ENCODE peak calls at places on chromosomes 11 and 22, in six cellular contexts. One of them, this sample, is unnamed.

GRCh38 chr22:35421121-35421520 is 21.2 kb downstream of the MCM5 start:
- DNase-seq in PC-3: no peak
- DNase-seq in A549: no peak
- DNase-seq in cardiac fibroblast: no peak
- DNase-seq in GM12865: no peak
- DNase-seq in body of pancreas: no peak
- DNase-seq in this sample: no peak

GRCh38 chr22:18096823-18097222 is 13.8 kb upstream of the TUBA8 start:
- DNase-seq in body of pancreas: no peak
- DNase-seq in GM12865: peak
- DNase-seq in cardiac fibroblast: no peak
- DNase-seq in PC-3: no peak
- DNase-seq in A549: no peak
- DNase-seq in this sample: no peak

GRCh38 chr11:119509277-119509841 is 86.4 kb upstream of the THY1 start:
- DNase-seq in cardiac fibroblast: peak
- DNase-seq in PC-3: no peak
- DNase-seq in A549: no peak
- DNase-seq in body of pancreas: no peak
- DNase-seq in GM12865: peak
- DNase-seq in this sample: peak

GRCh38 chr22:33883961-33884808 is 36.1 kb downstream of the LARGE1 start:
- DNase-seq in cardiac fibroblast: no peak
- DNase-seq in A549: no peak
- DNase-seq in GM12865: peak
- DNase-seq in body of pancreas: no peak
- DNase-seq in PC-3: no peak
- DNase-seq in this sample: no peak

GRCh38 chr11:72040497-72041363 is 39.6 kb downstream of the NUMA1 start:
- DNase-seq in body of pancreas: peak
- DNase-seq in A549: peak
- DNase-seq in cardiac fibroblast: peak
- DNase-seq in PC-3: peak
- DNase-seq in GM12865: peak
- DNase-seq in this sample: peak

GRCh38 chr11:100855466-100856067 is 168.5 kb downstream of the ARHGAP42 start:
- DNase-seq in cardiac fibroblast: peak
- DNase-seq in body of pancreas: no peak
- DNase-seq in PC-3: peak
- DNase-seq in GM12865: peak
- DNase-seq in A549: peak
- DNase-seq in this sample: peak

GRCh38 chr11:58787903-58788302 is 56.2 kb upstream of the GLYAT start:
- DNase-seq in GM12865: no peak
- DNase-seq in A549: no peak
- DNase-seq in cardiac fibroblast: peak
- DNase-seq in body of pancreas: no peak
- DNase-seq in PC-3: peak
- DNase-seq in this sample: peak

GRCh38 chr11:75288846-75289760 is 48.5 kb downstream of the TPBGL start:
- DNase-seq in body of pancreas: no peak
- DNase-seq in GM12865: no peak
- DNase-seq in A549: no peak
- DNase-seq in PC-3: no peak
- DNase-seq in cardiac fibroblast: no peak
- DNase-seq in this sample: no peak

GRCh38 chr11:11959601-11960000 is 48.8 kb downstream of the DKK3 start:
- DNase-seq in A549: no peak
- DNase-seq in GM12865: no peak
- DNase-seq in PC-3: no peak
- DNase-seq in cardiac fibroblast: no peak
- DNase-seq in body of pancreas: no peak
- DNase-seq in this sample: no peak

GRCh38 chr11:57416436-57416835 is 10.5 kb downstream of the SLC43A3 start:
- DNase-seq in A549: no peak
- DNase-seq in body of pancreas: no peak
- DNase-seq in PC-3: no peak
- DNase-seq in cardiac fibroblast: no peak
- DNase-seq in GM12865: no peak
- DNase-seq in this sample: no peak

GRCh38 chr11:110087820-110088534 is 5.2 kb upstream of the ZC3H12C start:
- DNase-seq in body of pancreas: no peak
- DNase-seq in GM12865: no peak
- DNase-seq in A549: no peak
- DNase-seq in PC-3: no peak
- DNase-seq in cardiac fibroblast: peak
- DNase-seq in this sample: no peak

GRCh38 chr11:123430736-123431356 is 777 bp downstream of the GRAMD1B start:
- DNase-seq in A549: peak
- DNase-seq in body of pancreas: peak
- DNase-seq in PC-3: peak
- DNase-seq in cardiac fibroblast: peak
- DNase-seq in GM12865: peak
- DNase-seq in this sample: peak

GRCh38 chr11:121643530-121644512 is 191.1 kb upstream of the SORL1-AS1 start:
- DNase-seq in PC-3: no peak
- DNase-seq in A549: no peak
- DNase-seq in body of pancreas: no peak
- DNase-seq in cardiac fibroblast: no peak
- DNase-seq in GM12865: no peak
- DNase-seq in this sample: no peak

GRCh38 chr11:20609727-20610707 is 10.6 kb downstream of the SLC6A5 start:
- DNase-seq in GM12865: peak
- DNase-seq in body of pancreas: peak
- DNase-seq in cardiac fibroblast: peak
- DNase-seq in PC-3: peak
- DNase-seq in A549: peak
- DNase-seq in this sample: peak

GRCh38 chr11:77159219-77159936 is 31.3 kb downstream of the MYO7A start:
- DNase-seq in A549: no peak
- DNase-seq in PC-3: no peak
- DNase-seq in body of pancreas: no peak
- DNase-seq in cardiac fibroblast: no peak
- DNase-seq in GM12865: no peak
- DNase-seq in this sample: no peak

GRCh38 chr11:10032991-10033390 is 261.0 kb downstream of the SBF2 start:
- DNase-seq in GM12865: no peak
- DNase-seq in cardiac fibroblast: peak
- DNase-seq in PC-3: peak
- DNase-seq in body of pancreas: no peak
- DNase-seq in A549: no peak
- DNase-seq in this sample: peak

GRCh38 chr11:7004482-7004881 is 15.7 kb downstream of the ZNF214 start:
- DNase-seq in GM12865: peak
- DNase-seq in body of pancreas: no peak
- DNase-seq in A549: peak
- DNase-seq in PC-3: peak
- DNase-seq in cardiac fibroblast: peak
- DNase-seq in this sample: peak

GRCh38 chr11:128174465-128175101 is 412.8 kb downstream of the ETS1 start:
- DNase-seq in body of pancreas: no peak
- DNase-seq in cardiac fibroblast: peak
- DNase-seq in A549: peak
- DNase-seq in PC-3: no peak
- DNase-seq in GM12865: no peak
- DNase-seq in this sample: no peak

GRCh38 chr22:26023104-26023775 is 146.0 kb upstream of the SEZ6L start:
- DNase-seq in A549: no peak
- DNase-seq in cardiac fibroblast: no peak
- DNase-seq in body of pancreas: no peak
- DNase-seq in PC-3: no peak
- DNase-seq in GM12865: no peak
- DNase-seq in this sample: no peak

GRCh38 chr11:62716206-62716605 is 8.7 kb downstream of the GNG3 start:
- DNase-seq in GM12865: no peak
- DNase-seq in PC-3: no peak
- DNase-seq in body of pancreas: no peak
- DNase-seq in cardiac fibroblast: no peak
- DNase-seq in A549: no peak
- DNase-seq in this sample: no peak

GRCh38 chr22:46951973-46952372 is 189.5 kb downstream of the TBC1D22A start:
- DNase-seq in A549: no peak
- DNase-seq in GM12865: no peak
- DNase-seq in cardiac fibroblast: no peak
- DNase-seq in body of pancreas: no peak
- DNase-seq in PC-3: no peak
- DNase-seq in this sample: no peak

GRCh38 chr11:43278302-43278956 is 33.4 kb upstream of the API5 start:
- DNase-seq in A549: peak
- DNase-seq in PC-3: peak
- DNase-seq in body of pancreas: no peak
- DNase-seq in cardiac fibroblast: peak
- DNase-seq in GM12865: peak
- DNase-seq in this sample: peak
- TF ChIP-seq CTCF in A549: peak
- TF ChIP-seq CTCF in PC-3: peak
- TF ChIP-seq CTCF in body of pancreas: peak
- TF ChIP-seq CTCF in cardiac fibroblast: peak
- TF ChIP-seq CTCF in GM12865: peak
- TF ChIP-seq CTCF in this sample: peak

GRCh38 chr22:37254206-37254866 is 10.3 kb upstream of the RAC2 start:
- DNase-seq in body of pancreas: no peak
- DNase-seq in A549: peak
- DNase-seq in PC-3: peak
- DNase-seq in GM12865: no peak
- DNase-seq in cardiac fibroblast: peak
- DNase-seq in this sample: peak

GRCh38 chr22:37255558-37256006 is 11.5 kb upstream of the RAC2 start:
- DNase-seq in PC-3: no peak
- DNase-seq in body of pancreas: no peak
- DNase-seq in cardiac fibroblast: no peak
- DNase-seq in A549: no peak
- DNase-seq in GM12865: no peak
- DNase-seq in this sample: no peak

GRCh38 chr22:37256075-37256726 is 12.1 kb upstream of the RAC2 start:
- DNase-seq in PC-3: no peak
- DNase-seq in GM12865: peak
- DNase-seq in cardiac fibroblast: no peak
- DNase-seq in body of pancreas: no peak
- DNase-seq in A549: no peak
- DNase-seq in this sample: no peak

GRCh38 chr22:37254867-37255233 is 10.8 kb upstream of the RAC2 start:
- DNase-seq in A549: no peak
- DNase-seq in PC-3: peak
- DNase-seq in body of pancreas: no peak
- DNase-seq in cardiac fibroblast: peak
- DNase-seq in GM12865: no peak
- DNase-seq in this sample: peak

DNA sequence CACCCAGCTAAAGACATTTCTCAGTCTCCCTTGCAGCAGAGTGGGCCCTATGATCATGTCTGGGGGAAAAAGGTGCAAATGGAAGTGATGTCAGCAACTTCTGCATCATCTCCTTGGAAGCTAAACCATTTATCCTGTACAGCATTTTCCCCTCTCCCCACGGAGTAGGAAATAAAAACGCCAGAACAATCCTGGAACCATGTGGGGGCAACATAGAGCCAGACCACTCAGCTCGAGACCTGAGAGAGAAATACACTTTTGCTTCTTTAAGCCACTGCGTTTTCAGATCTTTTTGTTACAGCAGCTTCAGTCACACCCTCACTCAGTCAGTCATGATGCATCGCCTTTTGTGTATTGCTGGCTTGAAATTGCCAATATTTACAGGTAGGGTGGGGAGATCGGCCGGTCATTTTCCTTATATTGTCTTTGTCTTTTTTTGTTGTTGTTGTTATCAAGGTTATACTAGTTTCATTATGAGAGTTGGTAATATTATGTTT is 9.1 kb upstream of the RAC2 start:
- DNase-seq in A549: no peak
- DNase-seq in cardiac fibroblast: no peak
- DNase-seq in GM12865: no peak
- DNase-seq in PC-3: no peak
- DNase-seq in body of pancreas: no peak
- DNase-seq in this sample: no peak
- TF ChIP-seq CTCF in A549: no peak
- TF ChIP-seq CTCF in cardiac fibroblast: no peak
- TF ChIP-seq CTCF in GM12865: no peak
- TF ChIP-seq CTCF in PC-3: no peak
- TF ChIP-seq CTCF in body of pancreas: no peak
- TF ChIP-seq CTCF in this sample: no peak

GRCh38 chr22:37594237-37594636 is 14.3 kb upstream of the LGALS2 start:
- DNase-seq in A549: no peak
- DNase-seq in GM12865: no peak
- DNase-seq in PC-3: no peak
- DNase-seq in body of pancreas: no peak
- DNase-seq in cardiac fibroblast: no peak
- DNase-seq in this sample: no peak
- TF ChIP-seq CTCF in A549: no peak
- TF ChIP-seq CTCF in GM12865: no peak
- TF ChIP-seq CTCF in PC-3: peak
- TF ChIP-seq CTCF in body of pancreas: no peak
- TF ChIP-seq CTCF in cardiac fibroblast: no peak
- TF ChIP-seq CTCF in this sample: no peak

GRCh38 chr11:3666023-3666530 is 5.1 kb downstream of the CHRNA10 start:
- DNase-seq in PC-3: no peak
- DNase-seq in cardiac fibroblast: no peak
- DNase-seq in A549: no peak
- DNase-seq in body of pancreas: no peak
- DNase-seq in GM12865: no peak
- DNase-seq in this sample: no peak

GRCh38 chr11:3662856-3663255 is 8.3 kb downstream of the CHRNA10 start:
- DNase-seq in PC-3: no peak
- DNase-seq in A549: no peak
- DNase-seq in cardiac fibroblast: no peak
- DNase-seq in GM12865: no peak
- DNase-seq in body of pancreas: no peak
- DNase-seq in this sample: no peak

GRCh38 chr11:3664032-3664630 is 7.1 kb downstream of the CHRNA10 start:
- DNase-seq in body of pancreas: no peak
- DNase-seq in GM12865: no peak
- DNase-seq in A549: no peak
- DNase-seq in PC-3: no peak
- DNase-seq in cardiac fibroblast: no peak
- DNase-seq in this sample: no peak

GRCh38 chr11:3667149-3668035 is 3.8 kb downstream of the CHRNA10 start:
- DNase-seq in PC-3: no peak
- DNase-seq in GM12865: no peak
- DNase-seq in A549: no peak
- DNase-seq in body of pancreas: no peak
- DNase-seq in cardiac fibroblast: no peak
- DNase-seq in this sample: no peak

DNA sequence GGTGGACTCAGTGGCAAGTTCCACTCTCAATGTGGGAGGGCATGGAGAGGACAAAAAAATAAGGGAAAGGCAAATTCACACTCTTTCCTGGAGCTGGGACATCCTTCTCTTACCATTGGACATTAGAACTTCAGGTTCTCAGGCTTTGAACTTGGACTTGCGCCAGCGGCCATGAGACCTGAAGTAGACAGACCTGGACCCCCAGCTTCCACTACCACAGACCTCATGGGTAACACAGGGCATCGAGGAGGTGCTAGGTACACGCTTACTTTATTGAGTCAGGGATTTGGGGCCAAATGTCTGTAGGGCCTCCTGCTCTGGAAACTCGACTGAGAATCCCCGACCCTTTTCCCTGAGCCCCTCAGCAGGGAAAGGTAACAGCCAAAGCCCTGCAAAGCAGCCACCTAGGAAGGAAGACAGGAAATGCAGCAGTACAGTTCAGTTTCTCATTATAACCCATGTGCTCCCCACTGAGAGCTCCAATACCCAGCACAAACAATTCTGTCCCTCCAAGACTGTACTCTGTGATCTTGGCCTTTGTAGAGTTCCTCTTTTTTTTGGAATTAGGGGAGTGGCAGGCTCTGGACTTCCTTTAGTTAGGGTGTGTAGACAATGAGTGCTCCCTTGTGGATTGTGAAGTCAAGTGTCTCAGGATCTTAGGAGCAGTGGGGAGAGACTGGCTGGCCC is 5.7 kb downstream of the CHRNA10 start:
- DNase-seq in PC-3: no peak
- DNase-seq in GM12865: no peak
- DNase-seq in body of pancreas: no peak
- DNase-seq in cardiac fibroblast: no peak
- DNase-seq in A549: no peak
- DNase-seq in this sample: no peak
- TF ChIP-seq CTCF in PC-3: no peak
- TF ChIP-seq CTCF in GM12865: no peak
- TF ChIP-seq CTCF in body of pancreas: no peak
- TF ChIP-seq CTCF in cardiac fibroblast: no peak
- TF ChIP-seq CTCF in A549: no peak
- TF ChIP-seq CTCF in this sample: no peak

This sample was measured in epithelial cell of esophagus.